ENCODE peak calls at places on chromosomes 5 and 9, in ten cellular contexts. R is tibial nerve; N is AG04450; H is PC-3; S is left ventricle myocardium inferior; V is IMR-90; C is heart left ventricle; E is CD8-positive, alpha-beta memory T cell; I is transverse colon; O is A673. P is an unnamed sample.

GRCh38 chr5:78753093-78753531 is 104.5 kb upstream of the LHFPL2 start:
- DNase-seq in E (no peak), S (no peak), O (no peak), C (no peak), I (no peak), H (no peak), R (no peak), N (no peak), V (peak; percentile 68), P (no peak)

GRCh38 chr5:180127682-180128670 is 56.4 kb upstream of the RNF130 start:
- DNase-seq in R (no peak), V (no peak), C (no peak), S (no peak), N (no peak), H (no peak), I (no peak), O (peak; percentile 9), E (no peak), P (no peak)

GRCh38 chr5:146426853-146427618 is 20.1 kb upstream of the TCERG1 start:
- DNase-seq in I (no peak), R (no peak), V (peak; percentile 52), S (no peak), N (no peak), H (peak; percentile 79), O (peak; percentile 78), C (no peak), E (no peak), P (peak; percentile 45)

GRCh38 chr9:90340421-90340820 is 302.2 kb downstream of the DIRAS2 start:
- DNase-seq in S (no peak), C (no peak), R (no peak), H (no peak), O (no peak), E (no peak), V (peak; percentile 46), I (no peak), N (peak; percentile 10), P (no peak)

GRCh38 chr5:125928663-125929062 is 494.5 kb upstream of the GRAMD2B start:
- DNase-seq in I (no peak), H (peak; percentile 65), C (no peak), S (no peak), R (no peak), N (no peak), E (no peak), V (no peak), O (no peak), P (no peak)

GRCh38 chr5:42591026-42591425 is 165.6 kb upstream of the CCDC152 start:
- DNase-seq in I (no peak), C (peak; percentile 71), E (no peak), R (no peak), O (no peak), V (no peak), S (peak; percentile 69), N (no peak), H (no peak), P (no peak)

GRCh38 chr5:32639943-32640342 is 54.6 kb downstream of the SUB1 start:
- DNase-seq in H (peak; percentile 66), O (no peak), V (no peak), E (no peak), R (no peak), S (no peak), N (no peak), C (no peak), I (no peak), P (no peak)

GRCh38 chr9:123478160-123478559 is 122.2 kb downstream of the CRB2 start:
- DNase-seq in R (no peak), N (no peak), S (no peak), C (no peak), E (no peak), I (no peak), O (no peak), H (no peak), V (no peak), P (no peak)

GRCh38 chr5:163369986-163370385 is 67.4 kb upstream of the CCNG1 start:
- DNase-seq in S (no peak), E (no peak), I (no peak), R (no peak), C (no peak), V (no peak), O (no peak), H (no peak), N (no peak), P (no peak)
- H3K4me3 ChIP-seq in S (no peak overlapping the region), E (no peak overlapping the region), I (no peak overlapping the region), R (no peak overlapping the region), C (no peak overlapping the region), V (no peak overlapping the region), O (no peak overlapping the region), H (no peak overlapping the region), N (no peak overlapping the region), P (no peak overlapping the region)

DNA sequence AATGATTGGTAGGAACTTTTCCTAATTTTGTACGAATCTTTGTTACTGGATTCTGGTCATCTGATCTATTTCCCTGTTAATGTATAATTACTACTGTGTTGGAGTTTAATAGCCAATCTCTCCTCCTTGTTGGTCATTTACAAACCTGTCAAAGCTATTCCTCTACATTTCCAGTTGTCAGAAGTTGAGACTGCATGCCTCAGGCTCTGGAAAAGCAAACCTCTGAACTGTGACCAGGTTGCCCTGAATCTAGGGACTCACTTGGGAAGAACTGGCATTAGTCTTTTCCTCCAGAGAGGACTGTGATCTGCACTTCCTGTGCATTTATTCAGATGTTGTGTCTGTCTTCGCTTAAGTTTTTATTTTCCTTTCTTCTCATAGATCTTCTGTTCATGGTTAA is 16.1 kb downstream of the PDLIM4 start:
- DNase-seq in E (no peak), V (no peak), S (no peak), I (no peak), O (no peak), H (no peak), N (no peak), R (no peak), C (no peak), P (no peak)
- H3K27me3 ChIP-seq in E (no peaks in the 10 kb centered on the region), V (no peaks in the 10 kb centered on the region), S (no peaks in the 10 kb centered on the region), I (no peaks in the 10 kb centered on the region), O (no peaks in the 10 kb centered on the region), H (no peaks in the 10 kb centered on the region), N (no peaks in the 10 kb centered on the region), R (no peaks in the 10 kb centered on the region), C (no peaks in the 10 kb centered on the region), P (no peaks in the 10 kb centered on the region)

DNA sequence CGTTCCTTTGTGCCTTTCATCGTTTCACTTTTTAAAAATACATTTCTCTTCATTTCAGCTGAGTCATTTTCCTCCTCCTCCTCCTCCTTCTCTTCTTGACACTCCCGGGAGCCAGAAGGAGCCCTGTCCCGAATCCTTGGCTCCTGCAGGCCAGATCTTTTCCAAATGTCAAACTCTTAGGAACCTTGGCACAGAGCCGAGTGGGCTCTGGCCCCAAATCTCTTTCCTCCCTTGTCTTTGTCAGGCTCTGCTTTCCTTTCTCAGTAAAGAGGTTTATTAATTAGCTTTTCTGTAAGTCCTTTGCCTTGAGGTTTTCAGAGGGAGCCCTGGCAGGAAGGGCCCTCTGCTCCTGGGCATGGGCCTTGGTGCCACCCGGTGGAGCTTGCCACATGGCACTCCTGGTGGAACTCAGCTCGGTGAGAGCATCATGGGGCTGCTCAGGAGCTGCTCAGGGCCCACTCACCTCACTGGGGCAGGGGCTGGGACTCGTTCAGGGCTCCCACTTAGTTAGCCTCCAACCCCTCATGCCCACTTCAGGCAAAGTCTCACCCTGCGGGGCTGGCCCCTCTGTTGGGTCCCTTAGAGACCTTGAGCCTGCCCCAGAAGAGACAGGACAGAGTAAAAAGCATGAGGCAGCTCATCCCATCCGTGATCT is 17.2 kb downstream of the STC2 start:
- DNase-seq in S (peak; percentile 58), O (no peak), N (no peak), V (peak; percentile 29), R (no peak), I (no peak), H (peak; percentile 31), E (no peak), C (no peak), P (no peak)
- H3K27ac ChIP-seq in S (peak overlapping the region; percentile 57), O (no peak overlapping the region), N (peak overlapping the region; percentile 77), V (peak overlapping the region; percentile 82), R (no peak overlapping the region), I (peak overlapping the region; percentile 52), H (no peak overlapping the region), E (no peak overlapping the region), C (no peak overlapping the region), P (no peak overlapping the region)

DNA sequence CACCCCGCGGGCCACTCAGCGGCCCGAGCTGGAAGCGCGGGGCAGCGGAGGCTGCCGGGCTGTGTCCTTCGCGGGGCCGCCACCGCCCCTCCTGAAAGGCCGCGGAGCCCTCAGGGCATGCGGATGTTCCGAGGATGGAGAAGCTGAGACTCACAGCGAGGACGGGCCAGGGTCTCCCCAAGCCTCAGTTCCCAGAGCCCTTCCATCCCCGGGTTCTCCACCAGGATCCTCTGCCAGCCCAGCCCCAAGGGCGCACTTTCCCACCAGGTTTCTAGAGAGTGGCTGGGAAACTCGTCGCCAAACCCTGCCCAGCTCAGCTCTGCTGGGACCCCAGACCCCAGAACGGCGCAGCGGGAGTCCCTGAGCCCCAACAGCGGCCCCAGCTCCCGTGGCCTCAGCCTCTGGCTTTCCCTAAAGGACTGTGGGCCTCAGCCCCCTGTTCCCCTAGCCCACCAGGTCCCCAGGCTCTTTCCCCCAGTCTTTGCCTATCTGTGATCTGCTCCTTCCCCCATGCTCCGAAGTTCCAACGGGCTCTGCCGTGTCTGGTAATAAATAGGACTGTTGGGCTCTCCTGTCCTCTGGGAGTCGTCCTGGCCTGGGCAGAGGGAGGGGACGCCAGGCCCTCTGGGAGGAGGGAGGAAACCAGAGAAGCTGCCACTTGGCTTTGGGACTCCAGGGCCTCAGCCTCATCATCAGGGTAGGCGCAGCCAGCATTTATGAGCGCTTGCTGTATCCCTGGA is 27.9 kb downstream of the ADGRD2 start:
- DNase-seq in I (no peak), H (no peak), N (no peak), R (no peak), C (no peak), O (no peak), S (no peak), V (no peak), E (no peak), P (no peak)
- H3K4me3 ChIP-seq in I (peak overlapping the region; percentile 6), H (no peak overlapping the region), N (no peak overlapping the region), R (no peak overlapping the region), C (no peak overlapping the region), O (peak overlapping the region; percentile 39), S (peak overlapping the region; percentile 47), V (no peak overlapping the region), E (no peak overlapping the region), P (no peak overlapping the region)

DNA sequence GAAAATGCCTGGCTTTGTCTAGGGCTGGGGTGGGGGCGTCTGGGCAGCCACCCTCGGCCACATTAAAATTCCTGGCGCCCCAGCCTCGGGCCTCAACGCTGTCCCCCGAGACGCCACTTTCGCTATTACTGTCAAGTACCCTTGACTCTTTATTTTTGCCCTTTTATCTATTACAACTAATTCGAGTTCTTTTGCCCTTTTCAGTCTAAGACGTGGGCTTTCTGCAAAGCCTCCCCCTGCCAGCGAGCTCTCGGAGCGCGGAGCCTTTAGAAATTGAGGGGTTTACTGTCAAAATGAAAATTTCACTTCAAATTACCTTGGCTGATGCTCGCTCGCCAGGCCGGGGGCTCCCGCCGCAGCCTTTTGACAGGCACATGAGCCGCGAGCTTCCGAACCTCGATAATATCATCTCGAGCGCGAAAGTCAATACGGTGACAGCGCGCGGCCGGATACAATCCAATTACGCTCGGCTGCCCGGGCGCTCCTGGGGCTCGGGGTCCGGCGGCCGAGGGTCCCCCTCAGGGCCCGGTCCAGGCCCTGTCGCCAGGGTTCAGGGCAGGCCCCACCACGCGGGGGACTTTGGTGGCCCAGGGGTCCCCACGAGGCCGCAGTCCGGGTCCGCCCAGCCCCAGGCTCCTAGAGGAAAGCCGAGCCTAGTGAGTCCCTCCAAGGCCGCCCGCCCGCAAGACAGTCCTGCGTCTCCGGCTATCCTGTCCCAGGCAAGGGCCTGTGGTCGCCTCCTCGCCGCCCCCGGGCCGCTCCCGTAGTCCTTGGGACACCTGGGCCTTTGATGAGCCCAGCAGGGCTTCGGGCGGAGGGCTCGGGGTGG is 6.7 kb downstream of the IRX4 start:
- DNase-seq in I (no peak), N (no peak), C (no peak), O (no peak), R (no peak), H (no peak), E (no peak), V (no peak), S (no peak), P (no peak)
- H3K27me3 ChIP-seq in I (peaks cover 99% of the 10 kb centered on the region), N (peaks cover 74% of the 10 kb centered on the region), C (peaks cover 28% of the 10 kb centered on the region), O (peaks cover 97% of the 10 kb centered on the region), R (no peaks in the 10 kb centered on the region), H (no peaks in the 10 kb centered on the region), E (peaks cover 10% of the 10 kb centered on the region), V (peaks cover 81% of the 10 kb centered on the region), S (peaks cover 92% of the 10 kb centered on the region), P (peaks cover 4% of the 10 kb centered on the region)

P was measured in naive thymus-derived CD4-positive, alpha-beta T cell.